ENCODE peak calls at places on chromosome 12, in nine cellular contexts. G is pancreas; A is GM20000; K is HFFc6; W is activated CD8-positive, alpha-beta T cell treated with anti-CD3 and anti-CD28 coated beads for 36 hours; Q is PC-3; X is uterus; B is cardiac muscle cell; P is foreskin fibroblast. F is an unnamed sample.

GRCh38 chr12:19026637-19027508 is 102.7 kb upstream of the PLEKHA5 start:
- DNase-seq in K (no peak), Q (no peak), W (no peak), G (no peak), P (no peak), B (no peak), A (no peak), X (no peak), F (no peak)

GRCh38 chr12:125573293-125573692 is 508.1 kb downstream of the AACS start:
- DNase-seq in P (no peak), X (no peak), A (no peak), G (no peak), K (no peak), W (no peak), Q (no peak), B (no peak), F (no peak)

GRCh38 chr12:119061208-119061796 is 80.0 kb downstream of the SRRM4 start:
- DNase-seq in B (peak), K (no peak), Q (peak), G (peak), A (peak), W (peak), X (peak), P (peak), F (peak)

GRCh38 chr12:45148017-45148416 is 67.9 kb upstream of the ANO6 start:
- DNase-seq in P (no peak), Q (no peak), X (no peak), W (no peak), A (no peak), K (no peak), B (no peak), G (no peak), F (no peak)

GRCh38 chr12:65524666-65525065 is 246.2 kb downstream of the MSRB3 start:
- DNase-seq in Q (peak), X (no peak), K (peak), B (no peak), P (peak), W (no peak), G (no peak), A (no peak), F (no peak)

GRCh38 chr12:13196302-13196921 is at the start of gene EMP1:
- DNase-seq in X (peak), P (peak), K (peak), A (peak), W (peak), Q (peak), B (no peak), G (peak), F (peak)

GRCh38 chr12:24931666-24932405 is 17.1 kb downstream of the BCAT1 start:
- DNase-seq in X (no peak), B (no peak), G (no peak), K (peak), P (no peak), Q (no peak), A (peak), W (no peak), F (peak)

GRCh38 chr12:19971396-19971802 is 396.9 kb upstream of the PDE3A start:
- DNase-seq in G (peak), X (no peak), P (no peak), A (no peak), B (peak), W (no peak), Q (no peak), K (no peak), F (no peak)

GRCh38 chr12:17020765-17021164 is 414.8 kb upstream of the LMO3 start:
- DNase-seq in X (no peak), W (no peak), P (no peak), B (no peak), G (no peak), Q (no peak), K (no peak), A (no peak), F (no peak)

GRCh38 chr12:52007158-52007921 is 594 bp downstream of the TAMALIN start:
- DNase-seq in X (peak), K (no peak), Q (no peak), W (peak), A (peak), B (no peak), P (no peak), G (no peak), F (peak)

GRCh38 chr12:10641735-10642500 is 28.5 kb upstream of the MAGOHB start:
- DNase-seq in W (no peak), P (peak), K (peak), Q (peak), G (no peak), X (no peak), B (no peak), A (no peak), F (no peak)

GRCh38 chr12:59657711-59658110 is 61.9 kb downstream of the SLC16A7 start:
- DNase-seq in W (no peak), P (no peak), X (no peak), B (no peak), A (no peak), G (no peak), Q (no peak), K (no peak), F (no peak)

GRCh38 chr12:90836689-90837088 is 118.3 kb downstream of the CCER1 start:
- DNase-seq in Q (no peak), K (no peak), W (no peak), P (no peak), G (no peak), X (peak), A (no peak), B (peak), F (no peak)

GRCh38 chr12:117370588-117370987 is 9.2 kb upstream of the NOS1 start:
- DNase-seq in G (no peak), K (no peak), X (no peak), W (no peak), B (no peak), Q (no peak), P (no peak), A (no peak), F (no peak)

GRCh38 chr12:63450821-63451220 is 217.5 kb downstream of the DPY19L2 start:
- DNase-seq in W (no peak), Q (no peak), X (no peak), A (no peak), P (no peak), B (no peak), K (no peak), G (no peak), F (no peak)

GRCh38 chr12:12439636-12440035 is 82.8 kb downstream of the BORCS5 start:
- DNase-seq in Q (peak), A (no peak), B (no peak), G (no peak), P (no peak), X (no peak), W (peak), K (peak), F (no peak)

GRCh38 chr12:65962921-65963883 is 138.9 kb downstream of the HMGA2 start:
- DNase-seq in A (peak), X (no peak), Q (no peak), W (peak), P (no peak), K (no peak), G (no peak), B (peak), F (no peak)

GRCh38 chr12:14430394-14430986 is 65.0 kb downstream of the ATF7IP start:
- DNase-seq in P (no peak), X (no peak), K (no peak), A (no peak), G (no peak), B (no peak), Q (no peak), W (no peak), F (no peak)

GRCh38 chr12:1878695-1879094 is 39.8 kb downstream of the CACNA2D4 start:
- DNase-seq in B (no peak), G (no peak), W (no peak), P (no peak), A (no peak), Q (no peak), K (no peak), X (no peak), F (no peak)

GRCh38 chr12:120323772-120324171 is 3.8 kb downstream of the PLA2G1B start:
- DNase-seq in K (no peak), Q (no peak), B (no peak), P (no peak), G (no peak), W (no peak), A (no peak), X (no peak), F (no peak)

GRCh38 chr12:98653866-98654493 is 8.9 kb downstream of the APAF1 start:
- DNase-seq in A (peak), Q (peak), G (no peak), B (peak), X (no peak), K (peak), P (peak), W (no peak), F (peak)

GRCh38 chr12:111359231-111359913 is 9.5 kb downstream of the PHETA1 start:
- DNase-seq in Q (no peak), X (no peak), P (no peak), W (peak), G (no peak), A (no peak), K (no peak), B (no peak), F (no peak)

GRCh38 chr12:131684015-131684725 is 26.7 kb upstream of the SFSWAP start:
- DNase-seq in K (no peak), X (no peak), G (no peak), B (no peak), Q (no peak), W (peak), P (no peak), A (no peak), F (no peak)

GRCh38 chr12:23564454-23564853 is 385.0 kb downstream of the SOX5 start:
- DNase-seq in B (no peak), X (no peak), A (no peak), W (no peak), Q (no peak), K (no peak), G (no peak), P (no peak), F (no peak)

GRCh38 chr12:53676715-53677611 is 1.1 kb upstream of the ATP5MC2 start:
- DNase-seq in K (no peak), P (peak), G (no peak), W (peak), Q (no peak), A (peak), X (peak), B (peak), F (peak)

GRCh38 chr12:124923906-124924734 is 9.7 kb upstream of the UBC start:
- DNase-seq in A (no peak), W (no peak), K (peak), B (no peak), P (peak), Q (peak), X (no peak), G (no peak), F (no peak)

GRCh38 chr12:131012279-131013069 is 58.8 kb downstream of the ADGRD1 start:
- DNase-seq in A (no peak), X (no peak), Q (no peak), K (no peak), B (no peak), G (no peak), P (no peak), W (no peak), F (no peak)

GRCh38 chr12:57834086-57834876 is 12.2 kb downstream of the CTDSP2 start:
- DNase-seq in G (no peak), B (no peak), Q (no peak), P (no peak), W (no peak), X (no peak), A (no peak), K (no peak), F (no peak)

GRCh38 chr12:24014853-24015590 is 65.6 kb upstream of the SOX5 start:
- DNase-seq in W (no peak), A (no peak), X (no peak), K (no peak), P (no peak), Q (no peak), G (no peak), B (no peak), F (no peak)

GRCh38 chr12:45648070-45648469 is 81.4 kb upstream of the ARID2 start:
- DNase-seq in P (no peak), X (no peak), A (no peak), B (no peak), W (no peak), Q (no peak), G (peak), K (no peak), F (no peak)

GRCh38 chr12:24743891-24744793 is 204.8 kb downstream of the BCAT1 start:
- DNase-seq in B (peak), G (no peak), P (no peak), X (no peak), W (no peak), Q (no peak), K (no peak), A (no peak), F (no peak)

GRCh38 chr12:15808250-15808971 is 19.2 kb upstream of the EPS8 start:
- DNase-seq in B (no peak), G (no peak), P (no peak), K (peak), Q (no peak), X (no peak), A (no peak), W (no peak), F (no peak)

GRCh38 chr12:42589465-42590323 is at the start of gene PRICKLE1:
- DNase-seq in A (peak), W (peak), B (peak), K (no peak), G (peak), X (peak), P (peak), Q (peak), F (peak)

GRCh38 chr12:19150273-19150895 is 20.9 kb downstream of the PLEKHA5 start:
- DNase-seq in X (no peak), W (no peak), K (no peak), B (no peak), G (no peak), P (no peak), Q (no peak), A (no peak), F (no peak)

GRCh38 chr12:121036810-121037326 is 2.2 kb downstream of the OASL start:
- DNase-seq in K (peak), W (peak), A (no peak), X (no peak), P (peak), G (no peak), B (no peak), Q (peak), F (no peak)

GRCh38 chr12:13962699-13963098 is 18.7 kb downstream of the GRIN2B start:
- DNase-seq in Q (peak), B (peak), P (no peak), W (no peak), A (no peak), G (no peak), K (no peak), X (no peak), F (no peak)

GRCh38 chr12:56257491-56258067 is 605 bp downstream of the ANKRD52 start:
- DNase-seq in Q (peak), X (no peak), B (peak), P (no peak), G (no peak), W (peak), K (no peak), A (peak), F (no peak)
- TF ChIP-seq CTCF in Q (peak), X (no peak), B (peak), P (no peak), G (no peak), W (no peak), K (peak), A (no peak), F (no peak)

GRCh38 chr12:113136990-113137511 is 1.5 kb upstream of the RASAL1 start:
- DNase-seq in X (no peak), A (no peak), G (no peak), B (no peak), W (no peak), K (no peak), Q (no peak), P (no peak), F (no peak)

GRCh38 chr12:113133036-113133435 is 2.5 kb downstream of the RASAL1 start:
- DNase-seq in X (no peak), B (no peak), K (no peak), G (no peak), P (no peak), Q (no peak), W (no peak), A (no peak), F (no peak)

GRCh38 chr12:113134521-113134951 is 1.0 kb downstream of the RASAL1 start:
- DNase-seq in Q (no peak), A (no peak), W (no peak), K (no peak), X (no peak), G (no peak), P (no peak), B (no peak), F (no peak)

GRCh38 chr12:113136128-113136989 is 798 bp upstream of the RASAL1 start:
- DNase-seq in P (no peak), X (no peak), Q (no peak), K (no peak), B (no peak), G (no peak), W (peak), A (no peak), F (no peak)

DNA sequence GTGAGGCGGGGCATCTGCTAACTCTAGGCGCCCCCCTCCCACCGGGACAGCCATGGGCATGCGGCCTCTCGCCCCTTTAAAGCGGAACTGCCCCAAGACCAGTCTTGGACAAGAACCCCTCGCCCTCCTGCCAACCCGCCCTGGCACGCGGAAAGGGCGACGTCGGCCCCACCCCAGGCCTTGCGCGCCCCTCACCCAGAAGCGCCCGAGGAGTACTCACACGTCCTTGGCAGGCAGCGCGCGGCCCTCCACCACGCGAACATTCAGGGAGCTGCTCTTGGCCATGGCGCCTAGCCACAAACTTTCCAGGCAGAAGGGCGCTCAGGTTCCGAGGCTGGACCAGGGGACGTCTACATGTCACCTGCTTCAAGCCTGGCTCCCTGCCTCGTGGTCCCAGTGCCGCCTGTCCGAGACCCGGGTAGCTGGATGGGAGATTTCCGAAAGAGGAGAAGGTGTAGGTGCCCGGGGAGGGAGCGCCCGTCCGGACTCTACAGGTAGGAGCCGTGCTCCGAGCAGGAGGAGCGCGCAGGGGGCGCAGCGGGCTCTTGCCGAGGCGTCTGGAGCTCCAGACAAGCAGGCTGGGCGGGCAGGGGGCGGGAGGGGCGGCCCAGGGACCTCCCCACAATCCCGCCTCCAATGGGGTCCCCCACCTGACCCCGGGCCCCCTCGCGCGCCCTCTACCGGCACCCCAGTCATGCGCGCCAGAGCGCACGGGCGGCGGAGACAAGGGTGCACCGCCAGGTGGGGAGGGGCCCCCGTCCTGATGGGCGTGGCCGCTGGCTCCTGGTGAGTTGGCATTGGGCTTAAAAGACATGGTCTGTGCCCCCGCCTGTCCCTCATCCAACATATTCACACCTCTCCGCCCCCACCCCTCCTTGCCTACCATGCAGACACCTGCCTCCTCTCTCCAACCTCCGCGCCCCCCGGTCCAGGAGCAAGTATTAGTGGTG is at the start of gene RASAL1:
- DNase-seq in P (no peak), A (peak), G (peak), K (no peak), W (peak), B (peak), X (no peak), Q (peak), F (peak)
- TF ChIP-seq CTCF in P (no peak), A (peak), G (peak), K (peak), W (peak), B (peak), X (no peak), Q (peak), F (peak)

DNA sequence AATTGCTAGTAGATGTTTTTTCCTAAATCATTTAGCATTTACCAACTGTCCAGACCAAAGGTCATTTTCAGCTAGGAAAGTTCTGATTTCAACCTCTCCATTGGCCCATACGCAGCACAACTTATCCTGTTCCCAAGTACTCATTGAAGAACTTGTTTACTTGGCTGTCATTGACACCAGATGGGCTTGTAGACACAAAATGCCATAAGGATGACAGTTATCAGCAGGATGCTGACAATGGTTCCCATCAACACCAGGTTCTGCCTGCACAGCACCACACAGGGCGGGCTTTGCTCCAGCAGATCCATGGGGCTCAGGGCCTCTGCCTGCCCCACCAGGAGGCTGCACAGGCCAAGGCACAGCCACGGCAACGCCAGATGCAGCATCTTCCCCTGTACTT is 36.5 kb upstream of the TMPRSS12 start:
- DNase-seq in W (no peak), P (peak), X (no peak), B (no peak), K (peak), G (no peak), A (no peak), Q (no peak), F (no peak)
- TF ChIP-seq CTCF in W (no peak), P (no peak), X (no peak), B (no peak), K (no peak), G (no peak), A (no peak), Q (no peak), F (no peak)

GRCh38 chr12:6470375-6471163 is at the start of gene VAMP1:
- DNase-seq in G (peak), X (peak), P (peak), W (peak), B (peak), A (peak), K (peak), Q (peak), F (peak)
- TF ChIP-seq CTCF in G (no peak), X (no peak), P (no peak), W (no peak), B (no peak), A (no peak), K (peak), Q (no peak), F (no peak)

GRCh38 chr12:69196302-69197288 is 42.8 kb upstream of the CPSF6 start:
- DNase-seq in B (no peak), K (peak), Q (peak), X (no peak), W (no peak), A (no peak), G (no peak), P (peak), F (no peak)
- TF ChIP-seq CTCF in B (peak), K (peak), Q (peak), X (no peak), W (no peak), A (no peak), G (no peak), P (peak), F (peak)

DNA sequence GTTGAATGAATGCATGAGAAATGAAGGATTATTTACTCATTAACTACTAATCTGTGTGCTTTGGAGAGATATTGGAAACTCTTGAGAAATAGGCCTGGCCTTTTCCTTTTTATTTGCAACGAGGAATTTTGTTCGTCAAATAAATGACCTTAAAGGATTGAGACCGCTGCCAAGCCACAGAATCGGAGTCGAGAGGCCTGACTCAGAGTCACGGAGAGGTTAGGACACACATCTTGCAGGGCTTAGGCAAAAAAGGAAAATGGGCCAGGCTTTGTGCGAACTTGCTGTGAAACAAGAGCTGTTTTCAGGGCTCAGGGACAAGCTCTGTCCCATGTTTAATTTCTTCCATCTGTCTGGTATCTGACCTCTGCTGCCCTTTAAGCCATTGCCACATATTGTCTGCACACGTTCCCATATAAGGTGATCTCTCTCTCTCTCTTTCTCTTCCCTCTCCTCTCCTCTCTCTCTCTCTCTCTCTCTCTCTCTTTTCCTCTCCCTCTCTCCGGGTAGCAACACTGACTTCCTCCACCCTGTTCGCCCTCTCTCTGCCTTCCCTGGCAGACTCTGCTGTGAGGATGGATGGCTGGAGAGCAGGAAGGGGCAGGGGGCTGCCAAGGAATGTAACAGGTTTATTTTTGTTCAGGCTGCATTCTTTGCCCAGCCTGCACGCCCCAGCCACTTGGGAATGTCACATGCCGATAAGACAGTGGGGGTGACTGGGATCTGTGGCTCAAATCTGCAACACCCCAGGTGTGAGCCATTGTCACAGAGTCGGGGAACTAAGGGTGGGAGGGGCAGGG is 14.9 kb upstream of the IFT81 start:
- DNase-seq in X (peak), Q (peak), W (no peak), G (peak), P (peak), A (no peak), B (peak), K (peak), F (no peak)
- TF ChIP-seq CTCF in X (peak), Q (no peak), W (no peak), G (no peak), P (no peak), A (no peak), B (no peak), K (no peak), F (no peak)

GRCh38 chr12:43942379-43942778 is 106.5 kb downstream of the TMEM117 start:
- DNase-seq in K (no peak), X (no peak), B (no peak), A (no peak), G (no peak), W (no peak), Q (no peak), P (no peak), F (no peak)

GRCh38 chr12:43937947-43938346 is 102.1 kb downstream of the TMEM117 start:
- DNase-seq in W (peak), P (no peak), X (no peak), A (no peak), Q (peak), G (no peak), K (no peak), B (peak), F (no peak)
- TF ChIP-seq CTCF in W (peak), P (peak), X (no peak), A (no peak), Q (peak), G (no peak), K (peak), B (peak), F (peak)